ENCODE peak calls at places on chromosomes 11 and 22, in four cellular contexts. One of them, this sample, is unnamed.

GRCh38 chr22:25380141-25380747 is 160.8 kb downstream of the CRYBB2 start:
- DNase-seq in Peyer's patch: peak
- DNase-seq in ovary: no peak
- DNase-seq in kidney: no peak
- DNase-seq in this sample: no peak

GRCh38 chr11:120906752-120907151 is 117.2 kb upstream of the TBCEL start:
- DNase-seq in ovary: no peak
- DNase-seq in Peyer's patch: no peak
- DNase-seq in kidney: peak
- DNase-seq in this sample: no peak

GRCh38 chr11:102111787-102112653 is 1.8 kb downstream of the YAP1 start:
- DNase-seq in kidney: no peak
- DNase-seq in Peyer's patch: peak
- DNase-seq in ovary: peak
- DNase-seq in this sample: peak

GRCh38 chr22:25334091-25334490 is 114.7 kb downstream of the CRYBB2 start:
- DNase-seq in kidney: no peak
- DNase-seq in Peyer's patch: peak
- DNase-seq in ovary: no peak
- DNase-seq in this sample: no peak

GRCh38 chr11:116062526-116063171 is 558.4 kb upstream of the CADM1 start:
- DNase-seq in Peyer's patch: no peak
- DNase-seq in kidney: no peak
- DNase-seq in ovary: no peak
- DNase-seq in this sample: no peak

GRCh38 chr22:44585559-44586121 is 87.6 kb upstream of the RTL6 start:
- DNase-seq in ovary: no peak
- DNase-seq in kidney: peak
- DNase-seq in Peyer's patch: no peak
- DNase-seq in this sample: peak

GRCh38 chr11:62607729-62608128 is 4.8 kb downstream of the EML3 start:
- DNase-seq in ovary: no peak
- DNase-seq in Peyer's patch: no peak
- DNase-seq in kidney: no peak
- DNase-seq in this sample: no peak

GRCh38 chr11:1782831-1783724 is 19.4 kb upstream of the CTSD start:
- DNase-seq in ovary: no peak
- DNase-seq in Peyer's patch: peak
- DNase-seq in kidney: no peak
- DNase-seq in this sample: no peak

GRCh38 chr11:47979378-47980092 is 824 bp upstream of the PTPRJ start:
- DNase-seq in kidney: peak
- DNase-seq in Peyer's patch: no peak
- DNase-seq in ovary: no peak
- DNase-seq in this sample: no peak

GRCh38 chr11:111996129-111996528 is 29.1 kb upstream of the DLAT start:
- DNase-seq in Peyer's patch: no peak
- DNase-seq in kidney: no peak
- DNase-seq in ovary: no peak
- DNase-seq in this sample: no peak

GRCh38 chr22:36002861-36003260 is 25.8 kb downstream of the RBFOX2 start:
- DNase-seq in Peyer's patch: no peak
- DNase-seq in kidney: no peak
- DNase-seq in ovary: no peak
- DNase-seq in this sample: no peak

GRCh38 chr22:36008565-36008964 is 20.1 kb downstream of the RBFOX2 start:
- DNase-seq in ovary: no peak
- DNase-seq in Peyer's patch: no peak
- DNase-seq in kidney: no peak
- DNase-seq in this sample: no peak

GRCh38 chr22:36002084-36002483 is 26.5 kb downstream of the RBFOX2 start:
- DNase-seq in Peyer's patch: no peak
- DNase-seq in ovary: no peak
- DNase-seq in kidney: no peak
- DNase-seq in this sample: no peak

GRCh38 chr22:36008131-36008530 is 20.5 kb downstream of the RBFOX2 start:
- DNase-seq in kidney: no peak
- DNase-seq in ovary: no peak
- DNase-seq in Peyer's patch: no peak
- DNase-seq in this sample: no peak

DNA sequence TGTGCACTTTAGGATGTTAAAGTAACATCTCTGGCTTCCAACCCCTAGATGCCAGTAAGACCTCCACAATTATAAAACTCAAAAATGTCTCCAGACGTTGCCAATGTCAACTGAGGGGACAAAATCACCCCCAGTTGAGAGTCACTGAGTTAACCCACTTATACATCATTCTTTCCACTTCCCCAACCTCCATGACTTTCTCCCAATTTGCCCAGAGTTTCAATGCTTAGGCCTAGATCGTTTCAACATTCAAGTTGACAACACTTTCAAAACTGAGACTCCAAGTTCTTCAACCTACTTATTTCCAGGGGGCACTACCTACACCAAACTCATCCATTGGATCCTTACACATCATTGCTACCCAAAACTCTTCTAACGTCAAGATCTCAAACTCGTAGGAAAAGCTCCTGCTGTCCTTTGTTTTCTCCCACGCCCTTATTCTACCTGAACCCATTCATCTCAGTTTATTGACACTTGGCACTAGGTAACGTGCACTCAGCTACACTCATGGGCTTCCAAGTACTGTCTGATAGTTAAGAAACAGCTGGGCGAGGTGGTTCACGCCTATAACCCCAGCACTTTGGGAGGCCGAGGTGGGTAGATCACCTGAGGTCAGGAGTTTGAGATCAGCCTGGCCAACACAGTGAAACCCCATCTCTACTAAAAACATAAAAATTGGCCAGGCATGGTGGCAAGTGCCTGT is 24.5 kb downstream of the RBFOX2 start:
- DNase-seq in ovary: no peak
- DNase-seq in kidney: no peak
- DNase-seq in Peyer's patch: no peak
- DNase-seq in this sample: no peak
- H3K27ac ChIP-seq in ovary: no peak
- H3K27ac ChIP-seq in kidney: no peak
- H3K27ac ChIP-seq in Peyer's patch: no peak
- H3K27ac ChIP-seq in this sample: no peak

DNA sequence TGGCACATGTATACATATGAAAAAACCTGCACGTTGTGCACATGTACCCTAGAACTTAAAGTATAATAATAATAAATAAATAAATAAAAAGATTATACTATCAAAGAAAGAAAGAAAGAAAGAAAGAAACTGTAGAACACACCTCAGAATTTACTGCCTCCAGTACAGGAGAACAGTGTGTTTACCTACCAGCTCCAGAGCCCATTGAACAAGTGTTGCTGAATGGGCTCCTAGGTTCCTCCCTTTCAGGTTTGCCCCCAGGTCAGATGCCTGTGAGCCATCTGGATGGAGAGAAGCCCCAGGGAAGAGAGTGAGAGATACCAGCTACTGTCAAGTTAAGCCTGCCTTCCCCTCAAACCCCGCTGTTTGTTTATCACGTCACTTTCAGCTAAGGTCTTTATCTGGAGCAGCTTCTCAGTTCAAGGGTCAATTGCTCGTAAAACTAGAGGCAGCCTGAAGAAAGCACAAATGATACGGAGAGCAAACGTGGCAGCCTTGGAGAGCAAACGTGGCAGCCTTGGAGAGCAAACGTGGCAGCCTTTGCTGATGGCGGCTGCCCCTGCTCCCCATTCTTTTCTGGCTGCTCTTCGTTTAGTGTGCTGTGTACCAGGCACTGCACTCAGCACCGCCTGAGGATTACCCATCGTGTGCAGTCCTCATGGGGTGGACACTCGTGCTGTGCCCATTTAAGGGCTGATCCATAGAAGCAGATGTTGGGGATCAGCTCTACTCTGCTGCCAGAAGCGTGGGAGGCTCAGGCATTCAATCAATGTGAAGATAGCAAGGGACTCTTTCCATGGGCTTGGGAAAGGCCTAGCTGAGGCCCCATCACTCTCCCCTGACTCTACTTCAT is 111.8 kb downstream of the ADAMTS15 start:
- DNase-seq in ovary: no peak
- DNase-seq in kidney: no peak
- DNase-seq in Peyer's patch: no peak
- DNase-seq in this sample: no peak
- H3K4me3 ChIP-seq in ovary: no peak
- H3K4me3 ChIP-seq in kidney: no peak
- H3K4me3 ChIP-seq in Peyer's patch: no peak
- H3K4me3 ChIP-seq in this sample: no peak

GRCh38 chr11:35579557-35580396 is 38.5 kb upstream of the FJX1 start:
- DNase-seq in ovary: no peak
- DNase-seq in kidney: no peak
- DNase-seq in Peyer's patch: no peak
- DNase-seq in this sample: no peak
- TF ChIP-seq CTCF in ovary: no peak
- TF ChIP-seq CTCF in kidney: no peak
- TF ChIP-seq CTCF in Peyer's patch: no peak
- TF ChIP-seq CTCF in this sample: no peak

GRCh38 chr22:20239063-20239950 is 28.8 kb downstream of the RTN4R start:
- DNase-seq in kidney: no peak
- DNase-seq in ovary: peak
- DNase-seq in Peyer's patch: peak
- DNase-seq in this sample: no peak

GRCh38 chr22:20238567-20239062 is 29.5 kb downstream of the RTN4R start:
- DNase-seq in Peyer's patch: peak
- DNase-seq in ovary: peak
- DNase-seq in kidney: no peak
- DNase-seq in this sample: no peak

GRCh38 chr22:20240900-20241299 is 27.2 kb downstream of the RTN4R start:
- DNase-seq in Peyer's patch: no peak
- DNase-seq in ovary: no peak
- DNase-seq in kidney: no peak
- DNase-seq in this sample: no peak

GRCh38 chr22:20241579-20242392 is 26.3 kb downstream of the RTN4R start:
- DNase-seq in kidney: no peak
- DNase-seq in ovary: no peak
- DNase-seq in Peyer's patch: no peak
- DNase-seq in this sample: no peak

DNA sequence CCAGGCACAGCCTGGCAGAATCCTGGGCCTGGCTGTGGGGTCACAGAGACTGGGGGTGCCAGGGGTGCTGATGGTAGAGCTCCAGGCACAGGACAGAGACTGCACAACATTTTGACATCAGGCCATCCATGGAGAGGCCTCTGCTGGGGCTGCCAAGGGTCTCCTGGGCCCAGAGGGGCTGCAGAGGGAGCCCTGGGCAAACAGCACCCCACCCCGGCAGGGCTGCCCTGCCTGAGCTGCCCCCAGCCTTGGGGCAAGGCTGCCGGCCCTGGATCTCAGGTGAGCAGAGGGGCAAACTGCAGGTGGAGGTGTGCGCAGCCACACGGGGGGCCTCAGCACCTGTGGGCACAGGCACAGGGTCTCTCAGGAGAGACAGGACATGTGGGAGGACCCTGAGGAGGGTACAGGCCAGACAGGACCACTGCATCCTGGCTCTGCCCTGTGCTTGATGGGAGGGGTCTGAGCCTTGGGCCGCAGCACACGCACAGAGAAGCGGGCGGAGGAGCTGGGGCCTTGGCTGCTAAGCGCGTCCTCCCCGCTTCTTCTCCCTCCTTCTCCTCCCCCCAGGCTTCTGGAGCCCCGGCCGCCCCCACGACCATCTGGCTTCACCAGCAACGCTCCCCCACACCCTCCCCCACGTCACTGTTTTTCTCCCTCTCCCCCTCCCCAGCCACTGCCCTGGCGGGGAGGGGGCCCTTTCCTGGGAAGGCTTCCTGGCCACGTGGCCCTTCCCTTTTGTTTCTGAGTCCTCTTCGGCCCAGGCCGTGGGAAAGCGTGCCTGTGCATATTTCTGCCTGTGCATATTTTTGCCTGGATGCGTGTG is 28.0 kb downstream of the RTN4R start:
- DNase-seq in kidney: no peak
- DNase-seq in Peyer's patch: no peak
- DNase-seq in ovary: peak
- DNase-seq in this sample: no peak
- H3K27ac ChIP-seq in kidney: no peak
- H3K27ac ChIP-seq in Peyer's patch: no peak
- H3K27ac ChIP-seq in ovary: peak
- H3K27ac ChIP-seq in this sample: no peak

GRCh38 chr11:83009999-83010398 is 61.7 kb downstream of the RAB30 start:
- DNase-seq in kidney: no peak
- DNase-seq in Peyer's patch: no peak
- DNase-seq in ovary: no peak
- DNase-seq in this sample: no peak
- H3K4me3 ChIP-seq in kidney: no peak
- H3K4me3 ChIP-seq in Peyer's patch: no peak
- H3K4me3 ChIP-seq in ovary: no peak
- H3K4me3 ChIP-seq in this sample: no peak

DNA sequence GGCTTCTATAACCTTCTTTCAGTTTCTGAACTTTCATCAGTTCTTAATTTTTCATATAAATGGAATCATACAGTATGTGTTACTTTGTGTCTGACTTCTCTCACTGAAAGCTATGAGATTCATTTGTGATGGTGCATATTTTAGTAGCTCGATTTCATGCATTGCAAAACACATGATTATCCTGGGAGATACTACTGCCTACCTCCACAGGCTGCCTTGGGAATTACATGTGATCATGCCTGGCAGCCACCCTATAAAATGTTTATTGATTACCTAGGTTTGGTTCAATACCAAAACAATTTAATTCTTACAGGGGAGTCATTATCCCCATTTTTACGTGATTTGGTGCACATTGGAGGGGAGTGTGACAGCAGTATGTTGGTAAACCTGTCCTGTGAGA is 34.1 kb upstream of the PAK1 start:
- DNase-seq in ovary: no peak
- DNase-seq in kidney: no peak
- DNase-seq in Peyer's patch: no peak
- DNase-seq in this sample: no peak
- TF ChIP-seq CTCF in ovary: no peak
- TF ChIP-seq CTCF in kidney: no peak
- TF ChIP-seq CTCF in Peyer's patch: peak
- TF ChIP-seq CTCF in this sample: no peak

DNA sequence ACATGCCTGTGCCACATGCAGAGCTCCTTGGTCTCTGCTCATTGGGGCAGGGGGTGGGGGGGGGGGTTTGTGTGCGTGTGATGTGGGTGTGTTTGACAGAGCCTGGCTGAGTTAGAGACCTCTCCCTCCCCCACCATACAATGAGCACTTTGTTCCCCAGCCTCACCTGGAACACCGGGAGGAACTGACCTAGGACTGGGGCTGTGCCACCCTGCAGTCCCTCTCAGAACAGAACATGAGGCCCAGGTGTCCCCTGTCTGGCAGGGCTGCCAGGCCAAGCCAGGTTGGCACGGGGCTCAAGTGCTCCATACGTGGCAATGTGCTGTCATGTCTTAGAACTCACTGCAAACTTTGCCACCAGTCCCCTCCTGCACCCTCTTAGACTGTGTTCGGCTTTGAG is 96.5 kb downstream of the TP53I11 start:
- DNase-seq in Peyer's patch: no peak
- DNase-seq in kidney: peak
- DNase-seq in ovary: no peak
- DNase-seq in this sample: no peak
- H3K27ac ChIP-seq in Peyer's patch: no peak
- H3K27ac ChIP-seq in kidney: no peak
- H3K27ac ChIP-seq in ovary: no peak
- H3K27ac ChIP-seq in this sample: no peak

This sample was measured in coronary artery.